ENCODE peak calls at places on chromosome 3, in six cellular contexts. One of them, this sample, is unnamed.

GRCh38 chr3:160369784-160370183 is 29.2 kb downstream of the IFT80 start:
- DNase-seq in left cardiac atrium: no peak
- DNase-seq in Caki2: no peak
- DNase-seq in stimulated activated CD8-positive, alpha-beta memory T cell treated with anti-CD3 and anti-CD28 coated beads, Interleukin-12 subunit alpha, Interleukin-12 subunit beta, amount 100 ng/mL, for 4 hours: no peak
- DNase-seq in heart left ventricle: no peak
- DNase-seq in H1: no peak
- DNase-seq in this sample: no peak

GRCh38 chr3:141625506-141625905 is 112.6 kb upstream of the RNF7 start:
- DNase-seq in heart left ventricle: no peak
- DNase-seq in stimulated activated CD8-positive, alpha-beta memory T cell treated with anti-CD3 and anti-CD28 coated beads, Interleukin-12 subunit alpha, Interleukin-12 subunit beta, amount 100 ng/mL, for 4 hours: no peak
- DNase-seq in Caki2: no peak
- DNase-seq in H1: no peak
- DNase-seq in left cardiac atrium: no peak
- DNase-seq in this sample: no peak

GRCh38 chr3:22257252-22257651 is 506.2 kb upstream of the ZNF385D start:
- DNase-seq in H1: no peak
- DNase-seq in Caki2: no peak
- DNase-seq in left cardiac atrium: no peak
- DNase-seq in stimulated activated CD8-positive, alpha-beta memory T cell treated with anti-CD3 and anti-CD28 coated beads, Interleukin-12 subunit alpha, Interleukin-12 subunit beta, amount 100 ng/mL, for 4 hours: no peak
- DNase-seq in heart left ventricle: no peak
- DNase-seq in this sample: no peak

GRCh38 chr3:39879581-39879980 is 70.2 kb downstream of the MYRIP start:
- DNase-seq in H1: no peak
- DNase-seq in left cardiac atrium: no peak
- DNase-seq in heart left ventricle: no peak
- DNase-seq in Caki2: peak
- DNase-seq in stimulated activated CD8-positive, alpha-beta memory T cell treated with anti-CD3 and anti-CD28 coated beads, Interleukin-12 subunit alpha, Interleukin-12 subunit beta, amount 100 ng/mL, for 4 hours: no peak
- DNase-seq in this sample: no peak

GRCh38 chr3:12363397-12364195 is 74.7 kb downstream of the PPARG start:
- DNase-seq in left cardiac atrium: no peak
- DNase-seq in Caki2: no peak
- DNase-seq in stimulated activated CD8-positive, alpha-beta memory T cell treated with anti-CD3 and anti-CD28 coated beads, Interleukin-12 subunit alpha, Interleukin-12 subunit beta, amount 100 ng/mL, for 4 hours: no peak
- DNase-seq in H1: no peak
- DNase-seq in heart left ventricle: no peak
- DNase-seq in this sample: no peak

GRCh38 chr3:8380904-8381704 is 120.5 kb upstream of the LMCD1 start:
- DNase-seq in left cardiac atrium: no peak
- DNase-seq in heart left ventricle: no peak
- DNase-seq in stimulated activated CD8-positive, alpha-beta memory T cell treated with anti-CD3 and anti-CD28 coated beads, Interleukin-12 subunit alpha, Interleukin-12 subunit beta, amount 100 ng/mL, for 4 hours: no peak
- DNase-seq in Caki2: no peak
- DNase-seq in H1: no peak
- DNase-seq in this sample: no peak

GRCh38 chr3:178181784-178182183 is 354.5 kb upstream of the KCNMB2 start:
- DNase-seq in stimulated activated CD8-positive, alpha-beta memory T cell treated with anti-CD3 and anti-CD28 coated beads, Interleukin-12 subunit alpha, Interleukin-12 subunit beta, amount 100 ng/mL, for 4 hours: no peak
- DNase-seq in H1: no peak
- DNase-seq in heart left ventricle: no peak
- DNase-seq in Caki2: no peak
- DNase-seq in left cardiac atrium: no peak
- DNase-seq in this sample: no peak

GRCh38 chr3:125090649-125091048 is 34.9 kb upstream of the HEG1 start:
- DNase-seq in heart left ventricle: no peak
- DNase-seq in stimulated activated CD8-positive, alpha-beta memory T cell treated with anti-CD3 and anti-CD28 coated beads, Interleukin-12 subunit alpha, Interleukin-12 subunit beta, amount 100 ng/mL, for 4 hours: no peak
- DNase-seq in Caki2: no peak
- DNase-seq in H1: no peak
- DNase-seq in left cardiac atrium: no peak
- DNase-seq in this sample: no peak

GRCh38 chr3:157129782-157130137 is 30.2 kb downstream of the CCNL1 start:
- DNase-seq in left cardiac atrium: peak
- DNase-seq in heart left ventricle: no peak
- DNase-seq in Caki2: peak
- DNase-seq in stimulated activated CD8-positive, alpha-beta memory T cell treated with anti-CD3 and anti-CD28 coated beads, Interleukin-12 subunit alpha, Interleukin-12 subunit beta, amount 100 ng/mL, for 4 hours: no peak
- DNase-seq in H1: no peak
- DNase-seq in this sample: no peak

GRCh38 chr3:111590096-111590491 is 5.1 kb downstream of the ZBED2 start:
- DNase-seq in heart left ventricle: no peak
- DNase-seq in stimulated activated CD8-positive, alpha-beta memory T cell treated with anti-CD3 and anti-CD28 coated beads, Interleukin-12 subunit alpha, Interleukin-12 subunit beta, amount 100 ng/mL, for 4 hours: no peak
- DNase-seq in Caki2: peak
- DNase-seq in H1: no peak
- DNase-seq in left cardiac atrium: no peak
- DNase-seq in this sample: no peak

GRCh38 chr3:64270861-64271260 is 45.6 kb upstream of the PRICKLE2 start:
- DNase-seq in heart left ventricle: no peak
- DNase-seq in left cardiac atrium: no peak
- DNase-seq in H1: no peak
- DNase-seq in Caki2: no peak
- DNase-seq in stimulated activated CD8-positive, alpha-beta memory T cell treated with anti-CD3 and anti-CD28 coated beads, Interleukin-12 subunit alpha, Interleukin-12 subunit beta, amount 100 ng/mL, for 4 hours: no peak
- DNase-seq in this sample: no peak

GRCh38 chr3:24680214-24680967 is 185.7 kb upstream of the THRB start:
- DNase-seq in Caki2: no peak
- DNase-seq in stimulated activated CD8-positive, alpha-beta memory T cell treated with anti-CD3 and anti-CD28 coated beads, Interleukin-12 subunit alpha, Interleukin-12 subunit beta, amount 100 ng/mL, for 4 hours: no peak
- DNase-seq in heart left ventricle: peak
- DNase-seq in H1: peak
- DNase-seq in left cardiac atrium: peak
- DNase-seq in this sample: no peak

GRCh38 chr3:11211531-11212300 is 57.4 kb downstream of the HRH1 start:
- DNase-seq in H1: no peak
- DNase-seq in heart left ventricle: no peak
- DNase-seq in Caki2: no peak
- DNase-seq in left cardiac atrium: no peak
- DNase-seq in stimulated activated CD8-positive, alpha-beta memory T cell treated with anti-CD3 and anti-CD28 coated beads, Interleukin-12 subunit alpha, Interleukin-12 subunit beta, amount 100 ng/mL, for 4 hours: no peak
- DNase-seq in this sample: no peak

GRCh38 chr3:122343654-122344053 is 18.6 kb downstream of the CSTA start:
- DNase-seq in stimulated activated CD8-positive, alpha-beta memory T cell treated with anti-CD3 and anti-CD28 coated beads, Interleukin-12 subunit alpha, Interleukin-12 subunit beta, amount 100 ng/mL, for 4 hours: no peak
- DNase-seq in H1: no peak
- DNase-seq in heart left ventricle: no peak
- DNase-seq in left cardiac atrium: no peak
- DNase-seq in Caki2: no peak
- DNase-seq in this sample: no peak

GRCh38 chr3:28940530-28940929 is 340.3 kb upstream of the RBMS3 start:
- DNase-seq in H1: no peak
- DNase-seq in heart left ventricle: no peak
- DNase-seq in stimulated activated CD8-positive, alpha-beta memory T cell treated with anti-CD3 and anti-CD28 coated beads, Interleukin-12 subunit alpha, Interleukin-12 subunit beta, amount 100 ng/mL, for 4 hours: no peak
- DNase-seq in left cardiac atrium: no peak
- DNase-seq in Caki2: peak
- DNase-seq in this sample: no peak

GRCh38 chr3:58299839-58300516 is 6.1 kb upstream of the RPP14 start:
- DNase-seq in Caki2: peak
- DNase-seq in heart left ventricle: no peak
- DNase-seq in left cardiac atrium: no peak
- DNase-seq in H1: peak
- DNase-seq in stimulated activated CD8-positive, alpha-beta memory T cell treated with anti-CD3 and anti-CD28 coated beads, Interleukin-12 subunit alpha, Interleukin-12 subunit beta, amount 100 ng/mL, for 4 hours: no peak
- DNase-seq in this sample: no peak

GRCh38 chr3:190481779-190482178 is 32.1 kb upstream of the TMEM207 start:
- DNase-seq in Caki2: no peak
- DNase-seq in left cardiac atrium: no peak
- DNase-seq in H1: no peak
- DNase-seq in heart left ventricle: no peak
- DNase-seq in stimulated activated CD8-positive, alpha-beta memory T cell treated with anti-CD3 and anti-CD28 coated beads, Interleukin-12 subunit alpha, Interleukin-12 subunit beta, amount 100 ng/mL, for 4 hours: no peak
- DNase-seq in this sample: no peak

GRCh38 chr3:108180214-108180613 is 42.0 kb downstream of the IFT57 start:
- DNase-seq in stimulated activated CD8-positive, alpha-beta memory T cell treated with anti-CD3 and anti-CD28 coated beads, Interleukin-12 subunit alpha, Interleukin-12 subunit beta, amount 100 ng/mL, for 4 hours: no peak
- DNase-seq in H1: no peak
- DNase-seq in heart left ventricle: no peak
- DNase-seq in left cardiac atrium: no peak
- DNase-seq in Caki2: no peak
- DNase-seq in this sample: no peak

GRCh38 chr3:1942751-1943150 is 155.9 kb upstream of the CNTN4 start:
- DNase-seq in H1: no peak
- DNase-seq in left cardiac atrium: no peak
- DNase-seq in stimulated activated CD8-positive, alpha-beta memory T cell treated with anti-CD3 and anti-CD28 coated beads, Interleukin-12 subunit alpha, Interleukin-12 subunit beta, amount 100 ng/mL, for 4 hours: no peak
- DNase-seq in Caki2: no peak
- DNase-seq in heart left ventricle: no peak
- DNase-seq in this sample: no peak

GRCh38 chr3:169602482-169602881 is 61.0 kb downstream of the MECOM start:
- DNase-seq in stimulated activated CD8-positive, alpha-beta memory T cell treated with anti-CD3 and anti-CD28 coated beads, Interleukin-12 subunit alpha, Interleukin-12 subunit beta, amount 100 ng/mL, for 4 hours: no peak
- DNase-seq in heart left ventricle: no peak
- DNase-seq in H1: no peak
- DNase-seq in left cardiac atrium: no peak
- DNase-seq in Caki2: no peak
- DNase-seq in this sample: no peak

GRCh38 chr3:184577546-184577945 is 16.0 kb downstream of the EPHB3 start:
- DNase-seq in heart left ventricle: no peak
- DNase-seq in left cardiac atrium: no peak
- DNase-seq in Caki2: no peak
- DNase-seq in stimulated activated CD8-positive, alpha-beta memory T cell treated with anti-CD3 and anti-CD28 coated beads, Interleukin-12 subunit alpha, Interleukin-12 subunit beta, amount 100 ng/mL, for 4 hours: no peak
- DNase-seq in H1: no peak
- DNase-seq in this sample: no peak

GRCh38 chr3:155714295-155714718 is 30.6 kb downstream of the PLCH1 start:
- DNase-seq in left cardiac atrium: no peak
- DNase-seq in H1: no peak
- DNase-seq in stimulated activated CD8-positive, alpha-beta memory T cell treated with anti-CD3 and anti-CD28 coated beads, Interleukin-12 subunit alpha, Interleukin-12 subunit beta, amount 100 ng/mL, for 4 hours: no peak
- DNase-seq in heart left ventricle: no peak
- DNase-seq in Caki2: no peak
- DNase-seq in this sample: peak

GRCh38 chr3:33879540-33879939 is 81.1 kb downstream of the PDCD6IP start:
- DNase-seq in stimulated activated CD8-positive, alpha-beta memory T cell treated with anti-CD3 and anti-CD28 coated beads, Interleukin-12 subunit alpha, Interleukin-12 subunit beta, amount 100 ng/mL, for 4 hours: no peak
- DNase-seq in H1: no peak
- DNase-seq in heart left ventricle: no peak
- DNase-seq in Caki2: no peak
- DNase-seq in left cardiac atrium: no peak
- DNase-seq in this sample: no peak

GRCh38 chr3:185649414-185649813 is 63.3 kb downstream of the SENP2 start:
- DNase-seq in Caki2: no peak
- DNase-seq in stimulated activated CD8-positive, alpha-beta memory T cell treated with anti-CD3 and anti-CD28 coated beads, Interleukin-12 subunit alpha, Interleukin-12 subunit beta, amount 100 ng/mL, for 4 hours: no peak
- DNase-seq in heart left ventricle: no peak
- DNase-seq in left cardiac atrium: no peak
- DNase-seq in H1: no peak
- DNase-seq in this sample: no peak

GRCh38 chr3:162865466-162865865 is 1368.9 kb downstream of the OTOL1 start:
- DNase-seq in H1: no peak
- DNase-seq in Caki2: no peak
- DNase-seq in left cardiac atrium: no peak
- DNase-seq in stimulated activated CD8-positive, alpha-beta memory T cell treated with anti-CD3 and anti-CD28 coated beads, Interleukin-12 subunit alpha, Interleukin-12 subunit beta, amount 100 ng/mL, for 4 hours: no peak
- DNase-seq in heart left ventricle: no peak
- DNase-seq in this sample: no peak

GRCh38 chr3:31142139-31142538 is 247.7 kb upstream of the GADL1 start:
- DNase-seq in heart left ventricle: no peak
- DNase-seq in left cardiac atrium: no peak
- DNase-seq in H1: no peak
- DNase-seq in stimulated activated CD8-positive, alpha-beta memory T cell treated with anti-CD3 and anti-CD28 coated beads, Interleukin-12 subunit alpha, Interleukin-12 subunit beta, amount 100 ng/mL, for 4 hours: no peak
- DNase-seq in Caki2: no peak
- DNase-seq in this sample: no peak

GRCh38 chr3:152443212-152444023 is 174.7 kb downstream of the MBNL1 start:
- DNase-seq in stimulated activated CD8-positive, alpha-beta memory T cell treated with anti-CD3 and anti-CD28 coated beads, Interleukin-12 subunit alpha, Interleukin-12 subunit beta, amount 100 ng/mL, for 4 hours: no peak
- DNase-seq in left cardiac atrium: no peak
- DNase-seq in Caki2: peak
- DNase-seq in H1: no peak
- DNase-seq in heart left ventricle: no peak
- DNase-seq in this sample: no peak

GRCh38 chr3:10119376-10119775 is 3.9 kb downstream of the BRK1 start:
- DNase-seq in Caki2: no peak
- DNase-seq in H1: no peak
- DNase-seq in heart left ventricle: no peak
- DNase-seq in left cardiac atrium: no peak
- DNase-seq in stimulated activated CD8-positive, alpha-beta memory T cell treated with anti-CD3 and anti-CD28 coated beads, Interleukin-12 subunit alpha, Interleukin-12 subunit beta, amount 100 ng/mL, for 4 hours: no peak
- DNase-seq in this sample: no peak

GRCh38 chr3:50445919-50446318 is 57.5 kb downstream of the CACNA2D2 start:
- DNase-seq in H1: no peak
- DNase-seq in heart left ventricle: no peak
- DNase-seq in left cardiac atrium: no peak
- DNase-seq in Caki2: no peak
- DNase-seq in stimulated activated CD8-positive, alpha-beta memory T cell treated with anti-CD3 and anti-CD28 coated beads, Interleukin-12 subunit alpha, Interleukin-12 subunit beta, amount 100 ng/mL, for 4 hours: no peak
- DNase-seq in this sample: no peak

GRCh38 chr3:106067711-106068110 is 198.9 kb upstream of the CBLB start:
- DNase-seq in H1: no peak
- DNase-seq in left cardiac atrium: no peak
- DNase-seq in heart left ventricle: no peak
- DNase-seq in Caki2: no peak
- DNase-seq in stimulated activated CD8-positive, alpha-beta memory T cell treated with anti-CD3 and anti-CD28 coated beads, Interleukin-12 subunit alpha, Interleukin-12 subunit beta, amount 100 ng/mL, for 4 hours: no peak
- DNase-seq in this sample: no peak

GRCh38 chr3:125644036-125645025 is 49.0 kb upstream of the OSBPL11 start:
- DNase-seq in stimulated activated CD8-positive, alpha-beta memory T cell treated with anti-CD3 and anti-CD28 coated beads, Interleukin-12 subunit alpha, Interleukin-12 subunit beta, amount 100 ng/mL, for 4 hours: no peak
- DNase-seq in left cardiac atrium: peak
- DNase-seq in heart left ventricle: peak
- DNase-seq in H1: no peak
- DNase-seq in Caki2: no peak
- DNase-seq in this sample: no peak

GRCh38 chr3:117322866-117323265 is 613.3 kb downstream of the TUSC7 start:
- DNase-seq in H1: no peak
- DNase-seq in stimulated activated CD8-positive, alpha-beta memory T cell treated with anti-CD3 and anti-CD28 coated beads, Interleukin-12 subunit alpha, Interleukin-12 subunit beta, amount 100 ng/mL, for 4 hours: no peak
- DNase-seq in heart left ventricle: no peak
- DNase-seq in Caki2: peak
- DNase-seq in left cardiac atrium: no peak
- DNase-seq in this sample: no peak

GRCh38 chr3:105868450-105868744 is 415 bp downstream of the CBLB start:
- DNase-seq in Caki2: no peak
- DNase-seq in left cardiac atrium: peak
- DNase-seq in H1: peak
- DNase-seq in heart left ventricle: peak
- DNase-seq in stimulated activated CD8-positive, alpha-beta memory T cell treated with anti-CD3 and anti-CD28 coated beads, Interleukin-12 subunit alpha, Interleukin-12 subunit beta, amount 100 ng/mL, for 4 hours: peak
- DNase-seq in this sample: no peak

GRCh38 chr3:141367038-141367730 is 1.1 kb upstream of the ZBTB38 start:
- DNase-seq in stimulated activated CD8-positive, alpha-beta memory T cell treated with anti-CD3 and anti-CD28 coated beads, Interleukin-12 subunit alpha, Interleukin-12 subunit beta, amount 100 ng/mL, for 4 hours: no peak
- DNase-seq in left cardiac atrium: no peak
- DNase-seq in heart left ventricle: no peak
- DNase-seq in H1: no peak
- DNase-seq in Caki2: peak
- DNase-seq in this sample: no peak

GRCh38 chr3:23805881-23806321 is at the start of gene UBE2E1:
- DNase-seq in heart left ventricle: peak
- DNase-seq in H1: no peak
- DNase-seq in left cardiac atrium: peak
- DNase-seq in stimulated activated CD8-positive, alpha-beta memory T cell treated with anti-CD3 and anti-CD28 coated beads, Interleukin-12 subunit alpha, Interleukin-12 subunit beta, amount 100 ng/mL, for 4 hours: peak
- DNase-seq in Caki2: peak
- DNase-seq in this sample: no peak

GRCh38 chr3:5197022-5197421 is 9.5 kb downstream of the EDEM1 start:
- DNase-seq in H1: no peak
- DNase-seq in left cardiac atrium: no peak
- DNase-seq in heart left ventricle: no peak
- DNase-seq in Caki2: no peak
- DNase-seq in stimulated activated CD8-positive, alpha-beta memory T cell treated with anti-CD3 and anti-CD28 coated beads, Interleukin-12 subunit alpha, Interleukin-12 subunit beta, amount 100 ng/mL, for 4 hours: no peak
- DNase-seq in this sample: no peak

GRCh38 chr3:139718415-139718814 is 40.6 kb upstream of the NMNAT3 start:
- DNase-seq in stimulated activated CD8-positive, alpha-beta memory T cell treated with anti-CD3 and anti-CD28 coated beads, Interleukin-12 subunit alpha, Interleukin-12 subunit beta, amount 100 ng/mL, for 4 hours: no peak
- DNase-seq in heart left ventricle: peak
- DNase-seq in left cardiac atrium: peak
- DNase-seq in H1: peak
- DNase-seq in Caki2: peak
- DNase-seq in this sample: peak

GRCh38 chr3:152302521-152303021 is 33.8 kb downstream of the MBNL1 start:
- DNase-seq in Caki2: no peak
- DNase-seq in left cardiac atrium: peak
- DNase-seq in H1: no peak
- DNase-seq in stimulated activated CD8-positive, alpha-beta memory T cell treated with anti-CD3 and anti-CD28 coated beads, Interleukin-12 subunit alpha, Interleukin-12 subunit beta, amount 100 ng/mL, for 4 hours: no peak
- DNase-seq in heart left ventricle: peak
- DNase-seq in this sample: no peak

This sample was measured in iPS DF 6.9.